ENCODE peak calls at places on chromosomes 3 and 15, in five cellular contexts. X is HepG2, Z is HCT116, N is SK-N-SH, U is GM12878. Q is an unnamed sample.
A peak's percentile ranks its signal among the peaks of the same experiment; 100 is the strongest.

GRCh38 chr15:75171408-75171807 is 30.3 kb upstream of the C15orf39 start:
- DNase-seq in N (no peak), X (peak; percentile 56), U (peak; percentile 30), Z (no peak), Q (no peak)

GRCh38 chr3:14921034-14921616 is 26.3 kb upstream of the NR2C2 start:
- DNase-seq in N (peak; percentile 87), Z (peak; percentile 65), U (no peak), X (peak; percentile 68), Q (peak; percentile 89)

GRCh38 chr3:178300441-178300959 is 235.7 kb upstream of the KCNMB2 start:
- DNase-seq in X (no peak), N (no peak), U (no peak), Z (no peak), Q (no peak)

GRCh38 chr15:47820047-47820779 is 102.9 kb downstream of the SEMA6D start:
- DNase-seq in U (no peak), X (no peak), Z (no peak), N (no peak), Q (no peak)

GRCh38 chr3:161510510-161511260 is 14.1 kb downstream of the OTOL1 start:
- DNase-seq in X (no peak), N (no peak), U (no peak), Z (no peak), Q (no peak)

GRCh38 chr3:73558399-73559075 is 66.2 kb downstream of the PDZRN3 start:
- DNase-seq in U (no peak), N (no peak), X (no peak), Z (no peak), Q (no peak)

GRCh38 chr15:67225336-67225735 is 29.1 kb downstream of the AAGAB start:
- DNase-seq in N (no peak), Z (no peak), X (no peak), U (no peak), Q (no peak)

GRCh38 chr3:58207954-58208353 is 2.8 kb downstream of the DNASE1L3 start:
- DNase-seq in N (no peak), Z (no peak), X (no peak), U (no peak), Q (no peak)

GRCh38 chr15:58432421-58432820 is 630 bp downstream of the LIPC start:
- DNase-seq in X (no peak), U (no peak), Z (no peak), N (no peak), Q (no peak)

GRCh38 chr15:64911317-64912186 is at the start of gene ANKDD1A:
- DNase-seq in N (peak; percentile 98), Z (peak; percentile 26), X (no peak), U (no peak), Q (no peak)

GRCh38 chr3:39050020-39050419 is 1.7 kb downstream of the SCN11A start:
- DNase-seq in X (no peak), Z (no peak), U (no peak), N (no peak), Q (no peak)

GRCh38 chr3:23217872-23218554 is 14.9 kb downstream of the UBE2E2 start:
- DNase-seq in Z (no peak), N (no peak), X (no peak), U (no peak), Q (no peak)

GRCh38 chr15:88745696-88746095 is 57.5 kb upstream of the ACAN start:
- DNase-seq in Z (no peak), N (no peak), X (no peak), U (no peak), Q (no peak)

GRCh38 chr3:113279686-113280085 is 68.3 kb downstream of the BOC start:
- DNase-seq in X (no peak), N (no peak), U (no peak), Z (no peak), Q (peak; percentile 54)

GRCh38 chr15:74873756-74874424 is 725 bp upstream of the SCAMP2 start:
- DNase-seq in U (no peak), X (peak; percentile 34), N (peak; percentile 54), Z (no peak), Q (peak; percentile 48)

GRCh38 chr3:105495021-105495420 is 128.3 kb downstream of the ALCAM start:
- DNase-seq in Z (no peak), N (no peak), X (no peak), U (no peak), Q (no peak)

GRCh38 chr3:88984266-88984665 is 123.2 kb upstream of the EPHA3 start:
- DNase-seq in X (no peak), Z (no peak), U (no peak), N (no peak), Q (no peak)

GRCh38 chr15:77457619-77458265 is 37.1 kb downstream of the HMG20A start:
- DNase-seq in U (no peak), Z (no peak), X (no peak), N (no peak), Q (no peak)

GRCh38 chr3:31166249-31166885 is 271.9 kb upstream of the GADL1 start:
- DNase-seq in Z (no peak), N (no peak), U (no peak), X (no peak), Q (no peak)

GRCh38 chr15:85580914-85581313 is 200.5 kb downstream of the AKAP13 start:
- DNase-seq in X (no peak), Z (no peak), U (no peak), N (no peak), Q (no peak)

GRCh38 chr15:71807691-71808091 is 2.7 kb upstream of the NR2E3 start:
- DNase-seq in N (peak; percentile 26), U (no peak), X (no peak), Z (no peak), Q (no peak)

GRCh38 chr15:68418611-68419161 is 13.3 kb downstream of the ITGA11 start:
- DNase-seq in X (no peak), Z (no peak), N (no peak), U (no peak), Q (no peak)

GRCh38 chr15:58748040-58748786 is 1.3 kb downstream of the ADAM10 start:
- DNase-seq in Z (no peak), U (no peak), X (no peak), N (no peak), Q (no peak)

GRCh38 chr3:124730920-124731297 is 657 bp downstream of the UMPS start:
- DNase-seq in U (no peak), N (no peak), Z (no peak), X (peak; percentile 74), Q (no peak)

GRCh38 chr3:140022061-140022781 is 87.2 kb downstream of the CLSTN2 start:
- DNase-seq in Z (no peak), N (peak; percentile 58), U (no peak), X (no peak), Q (no peak)

GRCh38 chr3:126119008-126119675 is 35.2 kb upstream of the SLC41A3 start:
- DNase-seq in Z (no peak), U (no peak), N (no peak), X (no peak), Q (no peak)

GRCh38 chr3:170858599-170858998 is 11.4 kb downstream of the RPL22L1 start:
- DNase-seq in Z (no peak), X (no peak), U (no peak), N (no peak), Q (no peak)

GRCh38 chr15:98085003-98085639 is 124.6 kb downstream of the ARRDC4 start:
- DNase-seq in N (peak; percentile 44), U (no peak), X (peak; percentile 43), Z (peak; percentile 56), Q (no peak)
- TF ChIP-seq JUND in N (no peak), U (no peak), X (no peak), Z (no peak), Q (no peak)

GRCh38 chr15:63623231-63623969 is 26.2 kb downstream of the FBXL22 start:
- DNase-seq in X (no peak), Z (no peak), U (no peak), N (no peak), Q (no peak)

GRCh38 chr15:63628123-63628822 is 31.1 kb downstream of the FBXL22 start:
- DNase-seq in Z (no peak), U (no peak), N (no peak), X (no peak), Q (no peak)

GRCh38 chr15:63630036-63630751 is 33.0 kb downstream of the FBXL22 start:
- DNase-seq in X (no peak), U (no peak), Z (no peak), N (no peak), Q (no peak)

GRCh38 chr15:63626955-63627354 is 29.8 kb downstream of the FBXL22 start:
- DNase-seq in U (peak; percentile 56), Z (no peak), X (no peak), N (no peak), Q (no peak)
- TF ChIP-seq JUND in U (no peak), Z (no peak), X (no peak), N (no peak), Q (no peak)

GRCh38 chr15:70794596-70795310 is 31.4 kb upstream of the UACA start:
- DNase-seq in Z (no peak), N (no peak), X (no peak), U (no peak), Q (no peak)
- TF ChIP-seq JUND in Z (no peak), N (no peak), X (no peak), U (no peak), Q (no peak)

GRCh38 chr3:143769663-143770062 is 78.6 kb downstream of the SLC9A9 start:
- DNase-seq in X (no peak), Z (no peak), U (no peak), N (no peak), Q (no peak)
- TF ChIP-seq JUND in X (no peak), Z (no peak), U (no peak), N (no peak), Q (no peak)

Q was measured in K562.